ENCODE peak calls at places on chromosomes 7 and 10, in eight cellular contexts. F is naive thymus-derived CD4-positive, alpha-beta T cell; O is cardiac muscle cell; G is endothelial cell of umbilical vein; H is neuronal stem cell; M is mammary epithelial cell; S is PC-3; B is fibroblast of lung. R is an unnamed sample. For H3K4me1, the result is how much of the 10 kb centered on the place peaks cover.

GRCh38 chr10:73997479-73997805 is 474 bp upstream of the VCL start:
- DNase-seq in F (no peak), O (no peak), G (no peak), H (no peak), M (no peak), S (no peak), B (no peak), R (no peak)

GRCh38 chr10:34585422-34586115 is 229.5 kb downstream of the PARD3 start:
- DNase-seq in F (no peak), O (no peak), G (no peak), H (no peak), M (no peak), S (no peak), B (no peak), R (no peak)

GRCh38 chr7:132049462-132050304 is 493.3 kb upstream of the PODXL start:
- DNase-seq in F (no peak), O (peak), G (peak), H (peak), M (no peak), S (peak), B (no peak), R (no peak)

GRCh38 chr10:114856544-114857287 is 35.1 kb downstream of the FHIP2A start:
- DNase-seq in F (no peak), O (no peak), G (peak), H (no peak), M (peak), S (peak), B (peak), R (no peak)

GRCh38 chr10:114874827-114875541 is 53.4 kb downstream of the FHIP2A start:
- DNase-seq in F (no peak), O (peak), G (no peak), H (peak), M (no peak), S (no peak), B (peak), R (peak)

GRCh38 chr10:3781458-3782098 is 3.4 kb downstream of the KLF6 start:
- DNase-seq in F (no peak), O (no peak), G (peak), H (no peak), M (peak), S (peak), B (peak), R (peak)

GRCh38 chr10:20598590-20598989 is 298.5 kb downstream of the NEBL start:
- DNase-seq in F (no peak), O (no peak), G (no peak), H (no peak), M (peak), S (peak), B (peak), R (peak)

GRCh38 chr7:33044986-33045385 is 17.6 kb downstream of the NT5C3A start:
- DNase-seq in F (no peak), O (no peak), G (no peak), H (no peak), M (no peak), S (no peak), B (peak), R (no peak)

GRCh38 chr10:49177391-49178355 is 10.5 kb downstream of the TMEM273 start:
- DNase-seq in F (no peak), O (no peak), G (peak), H (no peak), M (peak), S (peak), B (peak), R (peak)

GRCh38 chr10:112991888-112992491 is 41.9 kb downstream of the TCF7L2 start:
- DNase-seq in F (no peak), O (no peak), G (no peak), H (no peak), M (peak), S (no peak), B (no peak), R (no peak)

GRCh38 chr7:87059525-87060287 is at the start of gene ELAPOR2:
- DNase-seq in F (peak), O (peak), G (peak), H (peak), M (peak), S (peak), B (peak), R (peak)

GRCh38 chr7:139071683-139072082 is 35.8 kb upstream of the ZC3HAV1L start:
- DNase-seq in F (no peak), O (no peak), G (no peak), H (no peak), M (no peak), S (no peak), B (no peak), R (no peak)
- H3K4me1 ChIP-seq in F (under half), O (under half), G (under half), H (under half), M (under half), S (under half), B (under half), R (under half)

GRCh38 chr7:135798104-135798503 is 49.5 kb upstream of the FAM180A start:
- DNase-seq in F (no peak), O (no peak), G (no peak), H (no peak), M (no peak), S (no peak), B (no peak), R (no peak)
- H3K27ac ChIP-seq in F (no peak), O (no peak), G (no peak), H (no peak), M (no peak), S (no peak), B (no peak), R (no peak)

DNA sequence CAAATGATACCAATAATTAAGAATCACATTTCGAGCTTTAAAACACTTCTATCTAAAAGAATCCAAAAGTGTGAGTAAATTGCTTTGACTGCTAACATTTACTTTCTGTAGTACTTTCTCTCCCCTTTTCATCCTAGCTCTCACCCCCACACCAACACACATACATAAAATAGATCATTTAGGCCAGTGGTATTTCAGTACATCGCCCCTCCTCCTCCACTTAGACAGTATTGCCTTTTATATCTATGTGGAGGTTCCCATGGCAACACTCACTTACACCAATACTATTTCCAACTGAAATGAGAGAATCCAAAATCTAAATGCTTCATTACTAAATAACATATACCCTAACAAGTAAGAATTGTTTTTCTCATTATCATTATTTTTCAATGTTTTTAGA is 58.9 kb downstream of the HIBADH start:
- DNase-seq in F (no peak), O (peak), G (no peak), H (no peak), M (no peak), S (no peak), B (no peak), R (no peak)
- H3K4me3 ChIP-seq in F (no peak), O (no peak), G (no peak), H (peak), M (no peak), S (no peak), B (no peak), R (no peak)

GRCh38 chr7:50730459-50731400 is 52.0 kb downstream of the GRB10 start:
- DNase-seq in F (no peak), O (no peak), G (peak), H (no peak), M (no peak), S (peak), B (peak), R (no peak)
- H3K4me1 ChIP-seq in F (under half), O (under half), G (under half), H (under half), M (under half), S (under half), B (under half), R (half or more)